ENCODE peak calls at places on chromosomes 4 and X, in seven cellular contexts. R is spleen, G is suprapubic skin, I is SK-N-SH, Q is breast epithelium, M is HCT116, E is GM23338. O is an unnamed sample.
A peak's percentile ranks its signal among the peaks of the same experiment; 100 is the strongest.

GRCh38 chrX:115642895-115643530 is 82.0 kb downstream of the PLS3 start:
- DNase-seq in Q (no peak), M (peak; percentile 15), R (no peak), E (peak; percentile 34), I (peak; percentile 48), G (no peak), O (peak; percentile 14)

GRCh38 chrX:30748337-30748960 is 95.2 kb downstream of the GK start:
- DNase-seq in M (no peak), I (no peak), E (peak; percentile 1), Q (no peak), R (no peak), G (no peak), O (no peak)

GRCh38 chrX:133171962-133172708 is 46.0 kb downstream of the TFDP3 start:
- DNase-seq in I (peak; percentile 24), G (no peak), R (no peak), E (peak; percentile 33), Q (no peak), M (peak; percentile 22), O (no peak)

GRCh38 chr4:113646456-113646809 is 115.1 kb downstream of the CAMK2D start:
- DNase-seq in Q (no peak), E (peak; percentile 73), I (no peak), G (no peak), R (no peak), M (peak; percentile 18), O (peak; percentile 63)

GRCh38 chr4:169975837-169976796 is 50.1 kb downstream of the MFAP3L start:
- DNase-seq in E (no peak), R (no peak), G (no peak), I (no peak), M (no peak), Q (no peak), O (peak; percentile 55)

GRCh38 chr4:24001945-24002640 is 112.2 kb upstream of the PPARGC1A start:
- DNase-seq in Q (no peak), E (no peak), G (no peak), M (no peak), R (no peak), I (no peak), O (no peak)

GRCh38 chr4:66691101-66691500 is 854.2 kb downstream of the CENPC start:
- DNase-seq in E (peak; percentile 47), R (no peak), G (no peak), Q (no peak), I (no peak), M (no peak), O (no peak)

GRCh38 chr4:40484346-40484745 is 145.3 kb downstream of the RBM47 start:
- DNase-seq in G (no peak), M (no peak), R (no peak), E (no peak), I (no peak), Q (no peak), O (no peak)

GRCh38 chr4:142044271-142044670 is 407.9 kb downstream of the IL15 start:
- DNase-seq in Q (no peak), G (no peak), M (no peak), I (no peak), E (peak; percentile 36), R (no peak), O (no peak)

GRCh38 chr4:658681-659667 is 15.1 kb downstream of the ATP5ME start:
- DNase-seq in G (peak; percentile 38), I (no peak), Q (no peak), E (no peak), M (no peak), R (peak; percentile 69), O (no peak)

GRCh38 chrX:12887767-12888166 is 18.7 kb upstream of the TLR8 start:
- DNase-seq in I (no peak), M (no peak), E (no peak), Q (no peak), R (no peak), G (no peak), O (no peak)

GRCh38 chrX:150649096-150649870 is 43.9 kb upstream of the MTMR1 start:
- DNase-seq in R (no peak), E (no peak), M (no peak), I (no peak), G (no peak), Q (no peak), O (peak; percentile 10)

GRCh38 chr4:55180980-55181379 is 55.6 kb upstream of the KDR start:
- DNase-seq in M (no peak), Q (no peak), E (peak; percentile 32), G (no peak), R (no peak), I (no peak), O (no peak)

GRCh38 chr4:17811078-17811603 is 362 bp downstream of the NCAPG start:
- DNase-seq in G (peak; percentile 64), R (no peak), Q (no peak), I (no peak), M (no peak), E (no peak), O (peak; percentile 18)

GRCh38 chrX:97984641-97985040 is 1100.9 kb downstream of the RPA4 start:
- DNase-seq in E (peak; percentile 52), M (no peak), R (no peak), G (no peak), Q (no peak), I (no peak), O (no peak)

GRCh38 chr4:84579410-84579791 is 3.5 kb upstream of the CDS1 start:
- DNase-seq in G (no peak), E (peak; percentile 87), Q (peak; percentile 40), M (no peak), I (no peak), R (no peak), O (no peak)

GRCh38 chr4:9781343-9782135 is at the start of gene DRD5:
- DNase-seq in I (peak; percentile 63), R (no peak), Q (no peak), M (no peak), E (peak; percentile 75), G (no peak), O (no peak)
- H3K4me3 ChIP-seq in I (no peak within 1 kb of the TSS), R (no peak within 1 kb of the TSS), Q (no peak within 1 kb of the TSS), M (no peak within 1 kb of the TSS), E (peak within 1 kb of the TSS; percentile 58), G (no peak within 1 kb of the TSS), O (no peak within 1 kb of the TSS)

DNA sequence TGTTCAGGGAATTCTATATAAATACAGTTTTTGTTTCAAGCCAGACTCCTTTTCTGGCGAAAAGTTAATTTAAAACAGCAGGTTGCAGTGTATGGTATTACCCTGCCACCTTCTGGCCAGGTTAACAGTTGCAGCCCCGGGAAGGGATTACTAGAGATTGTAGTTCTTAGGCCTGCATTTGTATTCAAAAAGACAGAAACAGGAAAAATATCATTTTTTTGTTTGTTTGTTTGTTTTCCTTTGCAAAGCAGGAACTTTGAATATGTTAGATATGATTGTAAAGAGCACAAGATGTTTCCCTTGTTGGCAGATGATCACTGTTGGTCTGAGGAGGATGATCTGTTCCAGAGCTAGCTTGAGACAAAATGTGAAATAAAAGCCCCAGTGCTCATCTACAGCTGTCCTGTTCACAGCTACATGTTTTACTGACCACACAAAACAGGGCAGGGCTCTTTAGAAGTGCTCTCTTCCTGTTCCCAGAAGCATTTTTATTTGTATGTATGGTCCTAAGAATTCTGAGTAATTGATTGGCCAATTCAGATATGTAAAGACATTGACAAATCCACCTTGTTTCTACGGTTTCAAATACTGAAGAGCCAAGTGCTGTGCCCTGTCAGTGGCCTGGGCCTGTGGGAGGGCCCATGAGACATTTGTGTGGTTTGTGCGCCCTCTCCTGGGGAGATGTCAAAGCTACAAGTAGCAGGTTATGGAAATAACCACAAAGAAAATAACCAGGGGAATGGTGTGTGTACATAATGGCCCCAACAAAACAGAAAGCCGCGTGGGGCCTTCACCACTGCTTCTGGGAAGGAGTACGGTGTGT is 57.9 kb downstream of the CLDN22 start:
- DNase-seq in R (peak; percentile 85), Q (peak; percentile 67), I (peak; percentile 72), M (peak; percentile 56), G (peak; percentile 83), E (peak; percentile 91), O (peak; percentile 88)
- TF ChIP-seq POLR2AphosphoS5 in R (no peak), Q (no peak), I (no peak), M (no peak), G (no peak), E (no peak), O (no peak)

DNA sequence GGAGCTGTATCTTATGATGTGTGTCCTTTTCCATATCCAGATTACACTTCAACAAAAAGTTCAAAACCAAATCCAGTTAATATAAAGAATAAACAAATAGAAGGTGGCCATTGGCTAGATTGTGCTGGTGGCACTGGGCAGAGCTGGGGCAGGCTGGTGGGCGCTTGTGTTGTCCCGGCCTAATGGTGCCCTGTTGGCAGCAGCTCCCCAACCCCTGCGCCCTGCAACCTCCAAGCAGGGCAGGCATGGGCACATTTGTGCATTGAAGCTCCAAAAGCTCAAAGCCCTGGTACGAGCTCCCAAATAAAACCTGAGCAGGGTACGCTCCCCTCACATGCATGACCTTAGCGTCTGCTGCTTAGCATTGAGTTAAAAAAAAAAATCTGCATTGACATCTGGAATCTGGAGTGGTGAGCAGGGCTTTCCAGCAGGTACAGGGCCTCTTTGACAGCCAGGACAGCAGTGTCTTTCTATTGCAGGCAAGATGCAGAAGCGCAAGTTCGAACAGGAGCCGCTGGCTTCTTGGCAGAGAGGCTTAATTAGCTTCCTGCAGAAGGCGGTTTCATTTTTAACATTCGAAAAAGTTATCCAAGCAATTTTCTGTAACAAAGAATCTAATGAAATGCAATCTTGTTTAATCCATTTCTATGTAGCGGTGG is 25.9 kb upstream of the NYX start:
- DNase-seq in I (peak; percentile 34), Q (no peak), G (no peak), R (no peak), E (no peak), M (no peak), O (no peak)
- H3K4me3 ChIP-seq in I (no peak overlapping the region), Q (peak overlapping the region; percentile 28), G (peak overlapping the region; percentile 29), R (peak overlapping the region; percentile 42), E (no peak overlapping the region), M (no peak overlapping the region), O (no peak overlapping the region)

GRCh38 chr4:26397086-26397485 is 76.3 kb downstream of the RBPJ start:
- DNase-seq in R (no peak), I (no peak), Q (no peak), M (no peak), E (no peak), G (no peak), O (no peak)

GRCh38 chr4:26404597-26405323 is 83.9 kb downstream of the RBPJ start:
- DNase-seq in M (no peak), R (no peak), Q (no peak), G (no peak), I (no peak), E (no peak), O (no peak)

GRCh38 chr4:26402458-26402857 is 81.6 kb downstream of the RBPJ start:
- DNase-seq in R (no peak), I (no peak), G (no peak), Q (no peak), E (no peak), M (no peak), O (no peak)

GRCh38 chr4:26400140-26400539 is 79.3 kb downstream of the RBPJ start:
- DNase-seq in M (no peak), I (no peak), R (no peak), Q (no peak), E (no peak), G (no peak), O (no peak)
- TF ChIP-seq POLR2AphosphoS5 in M (no peak), I (no peak), R (no peak), Q (no peak), E (no peak), G (no peak), O (no peak)